ENCODE peak calls at places on chromosomes 6 and 20, in ten cellular contexts. One of them, this sample, is unnamed.
A peak's percentile ranks its signal among the peaks of the same experiment; 100 is the strongest.

GRCh38 chr20:4160761-4161305 is 145.5 kb upstream of the RNF24 start:
- DNase-seq in CD8-positive, alpha-beta T cell: no peak
- DNase-seq in GM23338: peak; percentile 39
- DNase-seq in body of pancreas: no peak
- DNase-seq in spleen: peak; percentile 82
- DNase-seq in Peyer's patch: peak; percentile 19
- DNase-seq in transverse colon: peak; percentile 32
- DNase-seq in OCI-LY7: peak; percentile 50
- DNase-seq in ovary: peak; percentile 53
- DNase-seq in K562: no peak
- DNase-seq in this sample: no peak

GRCh38 chr6:11083491-11083890 is 10.1 kb upstream of the SMIM13 start:
- DNase-seq in Peyer's patch: no peak
- DNase-seq in body of pancreas: no peak
- DNase-seq in GM23338: no peak
- DNase-seq in ovary: no peak
- DNase-seq in OCI-LY7: no peak
- DNase-seq in spleen: no peak
- DNase-seq in transverse colon: no peak
- DNase-seq in K562: no peak
- DNase-seq in CD8-positive, alpha-beta T cell: no peak
- DNase-seq in this sample: no peak

GRCh38 chr6:56540950-56541600 is 101.6 kb downstream of the DST start:
- DNase-seq in spleen: no peak
- DNase-seq in CD8-positive, alpha-beta T cell: no peak
- DNase-seq in transverse colon: no peak
- DNase-seq in Peyer's patch: no peak
- DNase-seq in K562: no peak
- DNase-seq in GM23338: no peak
- DNase-seq in OCI-LY7: no peak
- DNase-seq in ovary: no peak
- DNase-seq in body of pancreas: no peak
- DNase-seq in this sample: no peak

GRCh38 chr6:38423746-38424145 is 216.0 kb downstream of the BTBD9 start:
- DNase-seq in transverse colon: no peak
- DNase-seq in body of pancreas: no peak
- DNase-seq in K562: no peak
- DNase-seq in spleen: no peak
- DNase-seq in ovary: no peak
- DNase-seq in OCI-LY7: no peak
- DNase-seq in GM23338: no peak
- DNase-seq in CD8-positive, alpha-beta T cell: no peak
- DNase-seq in Peyer's patch: no peak
- DNase-seq in this sample: no peak

GRCh38 chr6:138000955-138001354 is 106.3 kb downstream of the PERP start:
- DNase-seq in spleen: no peak
- DNase-seq in transverse colon: no peak
- DNase-seq in OCI-LY7: no peak
- DNase-seq in ovary: no peak
- DNase-seq in K562: no peak
- DNase-seq in CD8-positive, alpha-beta T cell: no peak
- DNase-seq in body of pancreas: no peak
- DNase-seq in GM23338: no peak
- DNase-seq in Peyer's patch: no peak
- DNase-seq in this sample: no peak

GRCh38 chr6:130982941-130983456 is 80.0 kb downstream of the EPB41L2 start:
- DNase-seq in body of pancreas: no peak
- DNase-seq in spleen: no peak
- DNase-seq in ovary: no peak
- DNase-seq in Peyer's patch: no peak
- DNase-seq in OCI-LY7: no peak
- DNase-seq in transverse colon: no peak
- DNase-seq in GM23338: no peak
- DNase-seq in K562: no peak
- DNase-seq in CD8-positive, alpha-beta T cell: no peak
- DNase-seq in this sample: no peak

GRCh38 chr6:140968062-140968461 is 1164.7 kb upstream of the GJE1 start:
- DNase-seq in OCI-LY7: no peak
- DNase-seq in CD8-positive, alpha-beta T cell: no peak
- DNase-seq in Peyer's patch: no peak
- DNase-seq in transverse colon: no peak
- DNase-seq in GM23338: no peak
- DNase-seq in body of pancreas: no peak
- DNase-seq in K562: no peak
- DNase-seq in ovary: no peak
- DNase-seq in spleen: no peak
- DNase-seq in this sample: no peak

GRCh38 chr6:169852504-169853195 is 101.2 kb downstream of the ERMARD start:
- DNase-seq in CD8-positive, alpha-beta T cell: no peak
- DNase-seq in Peyer's patch: no peak
- DNase-seq in ovary: no peak
- DNase-seq in GM23338: no peak
- DNase-seq in spleen: peak; percentile 54
- DNase-seq in K562: no peak
- DNase-seq in body of pancreas: no peak
- DNase-seq in OCI-LY7: no peak
- DNase-seq in transverse colon: no peak
- DNase-seq in this sample: peak; percentile 6

DNA sequence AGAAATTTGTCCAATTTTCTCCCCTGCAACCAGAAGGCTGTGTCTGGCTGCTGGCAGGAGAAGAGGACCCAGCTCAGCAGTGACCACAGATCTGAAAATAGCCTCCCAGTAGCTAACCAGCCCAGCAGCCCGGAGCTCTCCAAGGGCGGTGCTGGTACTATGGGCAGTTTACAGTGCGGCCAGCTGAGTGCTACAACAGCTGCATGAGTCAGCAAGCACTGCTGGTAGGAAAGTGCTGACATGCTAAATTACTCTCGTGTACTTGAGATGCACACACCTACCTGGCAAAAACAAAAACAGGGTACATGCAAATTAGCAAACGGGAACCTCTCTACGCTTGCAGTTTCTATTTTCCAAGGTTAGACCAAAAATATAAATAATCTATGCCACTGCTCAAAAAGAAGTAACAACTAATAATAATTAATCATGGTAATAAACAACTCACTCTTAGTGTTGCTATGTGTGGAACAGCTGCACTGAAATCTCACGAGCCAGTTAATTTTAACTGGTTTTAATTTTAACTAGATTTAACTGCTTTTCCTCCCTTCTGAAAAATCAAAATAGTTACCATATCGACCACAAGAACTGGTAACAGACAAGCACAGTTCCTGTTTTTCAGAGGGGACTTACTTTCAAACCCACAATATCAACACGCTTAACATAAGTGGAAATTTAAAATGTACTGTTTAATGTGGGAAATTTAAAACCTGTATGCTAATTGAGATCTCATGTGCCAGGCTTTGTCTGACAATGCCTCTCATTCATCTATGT is 10.8 kb downstream of the BACH2 start:
- DNase-seq in OCI-LY7: peak; percentile 73
- DNase-seq in spleen: peak; percentile 91
- DNase-seq in Peyer's patch: peak; percentile 82
- DNase-seq in body of pancreas: peak; percentile 74
- DNase-seq in GM23338: peak; percentile 78
- DNase-seq in CD8-positive, alpha-beta T cell: no peak
- DNase-seq in transverse colon: peak; percentile 77
- DNase-seq in ovary: peak; percentile 72
- DNase-seq in K562: peak; percentile 45
- DNase-seq in this sample: peak; percentile 70
- H3K4me1 ChIP-seq in OCI-LY7: peaks cover 93% of the 10 kb centered on the region
- H3K4me1 ChIP-seq in spleen: peaks cover 47% of the 10 kb centered on the region
- H3K4me1 ChIP-seq in Peyer's patch: peaks cover 5% of the 10 kb centered on the region
- H3K4me1 ChIP-seq in body of pancreas: peaks cover 19% of the 10 kb centered on the region
- H3K4me1 ChIP-seq in GM23338: peaks cover 40% of the 10 kb centered on the region
- H3K4me1 ChIP-seq in CD8-positive, alpha-beta T cell: peaks cover 93% of the 10 kb centered on the region
- H3K4me1 ChIP-seq in transverse colon: peaks cover 23% of the 10 kb centered on the region
- H3K4me1 ChIP-seq in ovary: peaks cover 7% of the 10 kb centered on the region
- H3K4me1 ChIP-seq in K562: peaks cover 3% of the 10 kb centered on the region
- H3K4me1 ChIP-seq in this sample: peaks cover 4% of the 10 kb centered on the region

GRCh38 chr20:19915111-19915798 is 101.9 kb upstream of the NAA20 start:
- DNase-seq in Peyer's patch: no peak
- DNase-seq in CD8-positive, alpha-beta T cell: no peak
- DNase-seq in spleen: no peak
- DNase-seq in transverse colon: no peak
- DNase-seq in K562: no peak
- DNase-seq in body of pancreas: no peak
- DNase-seq in ovary: no peak
- DNase-seq in OCI-LY7: no peak
- DNase-seq in GM23338: no peak
- DNase-seq in this sample: no peak

GRCh38 chr20:19913927-19914614 is 103.1 kb upstream of the NAA20 start:
- DNase-seq in spleen: no peak
- DNase-seq in CD8-positive, alpha-beta T cell: no peak
- DNase-seq in ovary: no peak
- DNase-seq in body of pancreas: no peak
- DNase-seq in transverse colon: no peak
- DNase-seq in K562: no peak
- DNase-seq in OCI-LY7: no peak
- DNase-seq in GM23338: no peak
- DNase-seq in Peyer's patch: no peak
- DNase-seq in this sample: no peak

GRCh38 chr20:19909696-19910095 is 107.5 kb upstream of the NAA20 start:
- DNase-seq in transverse colon: peak; percentile 46
- DNase-seq in K562: no peak
- DNase-seq in body of pancreas: no peak
- DNase-seq in Peyer's patch: no peak
- DNase-seq in ovary: no peak
- DNase-seq in OCI-LY7: no peak
- DNase-seq in GM23338: no peak
- DNase-seq in CD8-positive, alpha-beta T cell: no peak
- DNase-seq in spleen: peak; percentile 82
- DNase-seq in this sample: peak; percentile 52

GRCh38 chr20:19908586-19908985 is 108.6 kb upstream of the NAA20 start:
- DNase-seq in Peyer's patch: no peak
- DNase-seq in transverse colon: no peak
- DNase-seq in K562: no peak
- DNase-seq in spleen: no peak
- DNase-seq in ovary: no peak
- DNase-seq in GM23338: no peak
- DNase-seq in body of pancreas: no peak
- DNase-seq in CD8-positive, alpha-beta T cell: no peak
- DNase-seq in OCI-LY7: no peak
- DNase-seq in this sample: no peak

DNA sequence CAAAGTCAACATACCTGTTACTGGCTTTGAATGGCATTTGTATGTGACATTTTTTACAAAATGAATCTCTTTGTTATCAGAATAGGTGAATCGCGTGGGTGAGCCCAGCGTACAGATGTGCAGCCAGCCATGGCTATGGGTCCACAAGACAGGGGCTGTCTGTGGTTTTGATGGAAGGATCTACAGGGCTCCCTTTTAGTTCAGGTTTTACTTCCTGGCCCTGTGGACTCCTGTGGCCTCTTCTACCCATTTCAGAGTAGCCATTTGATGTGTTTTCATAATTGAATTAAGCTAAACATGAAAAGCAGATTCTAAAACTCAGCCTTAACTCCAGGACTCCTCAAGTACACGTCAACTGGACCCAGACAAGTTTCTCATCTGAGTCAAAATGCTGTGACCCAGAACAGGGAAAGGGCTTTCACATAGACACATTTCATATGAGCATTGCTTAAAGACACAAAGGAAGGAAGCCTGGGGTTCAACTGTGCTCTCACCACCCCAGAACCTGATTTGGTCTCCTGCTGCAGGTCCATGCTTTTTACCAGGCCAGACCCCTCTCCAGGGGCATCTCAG is 105.3 kb upstream of the NAA20 start:
- DNase-seq in transverse colon: no peak
- DNase-seq in Peyer's patch: no peak
- DNase-seq in K562: no peak
- DNase-seq in body of pancreas: no peak
- DNase-seq in GM23338: no peak
- DNase-seq in CD8-positive, alpha-beta T cell: no peak
- DNase-seq in spleen: no peak
- DNase-seq in ovary: no peak
- DNase-seq in OCI-LY7: no peak
- DNase-seq in this sample: no peak
- H3K27ac ChIP-seq in transverse colon: no peak overlapping the region
- H3K27ac ChIP-seq in Peyer's patch: no peak overlapping the region
- H3K27ac ChIP-seq in K562: no peak overlapping the region
- H3K27ac ChIP-seq in body of pancreas: no peak overlapping the region
- H3K27ac ChIP-seq in GM23338: no peak overlapping the region
- H3K27ac ChIP-seq in CD8-positive, alpha-beta T cell: no peak overlapping the region
- H3K27ac ChIP-seq in spleen: no peak overlapping the region
- H3K27ac ChIP-seq in ovary: no peak overlapping the region
- H3K27ac ChIP-seq in OCI-LY7: no peak overlapping the region
- H3K27ac ChIP-seq in this sample: no peak overlapping the region

DNA sequence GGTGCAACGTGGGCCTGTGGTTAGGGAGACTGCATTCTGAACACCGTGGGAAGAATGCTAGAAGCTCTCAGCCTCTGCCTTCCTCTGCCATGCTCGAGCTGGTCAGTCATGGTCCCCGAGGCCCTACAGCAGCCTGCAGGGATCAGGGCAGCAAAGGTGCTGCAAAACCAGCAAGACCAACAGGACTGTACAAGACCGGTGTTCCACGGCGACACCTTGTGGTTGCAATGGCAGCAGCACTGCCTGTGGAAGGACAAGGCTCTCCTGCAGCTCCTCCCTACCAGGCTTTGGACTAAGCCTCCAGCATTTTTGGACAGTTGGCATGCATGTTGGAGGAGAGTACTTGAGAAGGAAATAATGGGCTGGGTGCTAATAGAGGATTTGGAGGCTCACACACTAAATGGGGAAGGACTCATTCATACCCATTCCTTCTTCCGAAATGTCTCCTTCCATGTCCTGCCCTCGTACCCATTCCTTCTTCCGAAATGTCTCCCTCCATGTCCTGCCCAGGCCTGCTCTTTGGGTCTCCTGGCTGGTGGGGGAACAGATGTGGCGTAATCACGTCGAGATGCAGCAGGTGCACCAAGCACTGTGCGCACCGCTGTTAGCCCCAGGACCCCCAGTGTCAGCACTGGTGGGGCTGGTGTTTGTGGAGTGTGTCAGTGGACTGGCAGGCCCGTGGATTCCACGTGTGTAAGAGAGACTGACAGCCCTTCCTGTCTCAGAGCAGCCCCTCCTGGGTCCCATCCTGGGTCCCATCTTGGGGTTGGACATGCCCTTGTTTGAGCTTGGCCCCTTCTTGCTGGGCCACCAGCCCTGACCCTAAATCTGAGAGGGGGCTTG is 18.6 kb upstream of the MYT1 start:
- DNase-seq in CD8-positive, alpha-beta T cell: no peak
- DNase-seq in ovary: no peak
- DNase-seq in Peyer's patch: no peak
- DNase-seq in body of pancreas: no peak
- DNase-seq in K562: peak; percentile 49
- DNase-seq in GM23338: peak; percentile 24
- DNase-seq in OCI-LY7: no peak
- DNase-seq in spleen: peak; percentile 55
- DNase-seq in transverse colon: no peak
- DNase-seq in this sample: no peak
- TF ChIP-seq CTCF in CD8-positive, alpha-beta T cell: no peak
- TF ChIP-seq CTCF in ovary: no peak
- TF ChIP-seq CTCF in Peyer's patch: no peak
- TF ChIP-seq CTCF in body of pancreas: no peak
- TF ChIP-seq CTCF in K562: peak; percentile 43
- TF ChIP-seq CTCF in GM23338: peak; percentile 54
- TF ChIP-seq CTCF in OCI-LY7: peak; percentile 61
- TF ChIP-seq CTCF in spleen: no peak
- TF ChIP-seq CTCF in transverse colon: no peak
- TF ChIP-seq CTCF in this sample: no peak

GRCh38 chr20:63490416-63490815 is 8.5 kb downstream of the EEF1A2 start:
- DNase-seq in GM23338: no peak
- DNase-seq in spleen: no peak
- DNase-seq in Peyer's patch: no peak
- DNase-seq in transverse colon: no peak
- DNase-seq in body of pancreas: no peak
- DNase-seq in K562: no peak
- DNase-seq in ovary: no peak
- DNase-seq in OCI-LY7: no peak
- DNase-seq in CD8-positive, alpha-beta T cell: no peak
- DNase-seq in this sample: no peak

GRCh38 chr20:63487116-63487764 is 11.6 kb downstream of the EEF1A2 start:
- DNase-seq in spleen: no peak
- DNase-seq in Peyer's patch: no peak
- DNase-seq in GM23338: no peak
- DNase-seq in transverse colon: no peak
- DNase-seq in K562: no peak
- DNase-seq in ovary: no peak
- DNase-seq in OCI-LY7: no peak
- DNase-seq in CD8-positive, alpha-beta T cell: no peak
- DNase-seq in body of pancreas: no peak
- DNase-seq in this sample: no peak

GRCh38 chr20:63486300-63486855 is 12.5 kb downstream of the EEF1A2 start:
- DNase-seq in Peyer's patch: no peak
- DNase-seq in spleen: no peak
- DNase-seq in K562: no peak
- DNase-seq in body of pancreas: no peak
- DNase-seq in OCI-LY7: no peak
- DNase-seq in ovary: no peak
- DNase-seq in CD8-positive, alpha-beta T cell: no peak
- DNase-seq in transverse colon: no peak
- DNase-seq in GM23338: no peak
- DNase-seq in this sample: no peak

GRCh38 chr20:63488331-63489251 is 10.3 kb downstream of the EEF1A2 start:
- DNase-seq in OCI-LY7: no peak
- DNase-seq in transverse colon: no peak
- DNase-seq in ovary: no peak
- DNase-seq in K562: no peak
- DNase-seq in body of pancreas: no peak
- DNase-seq in Peyer's patch: no peak
- DNase-seq in spleen: no peak
- DNase-seq in CD8-positive, alpha-beta T cell: no peak
- DNase-seq in GM23338: peak; percentile 66
- DNase-seq in this sample: no peak

GRCh38 chr20:63487781-63488241 is 11.1 kb downstream of the EEF1A2 start:
- DNase-seq in spleen: no peak
- DNase-seq in K562: no peak
- DNase-seq in OCI-LY7: no peak
- DNase-seq in GM23338: no peak
- DNase-seq in CD8-positive, alpha-beta T cell: no peak
- DNase-seq in body of pancreas: no peak
- DNase-seq in ovary: no peak
- DNase-seq in Peyer's patch: no peak
- DNase-seq in transverse colon: no peak
- DNase-seq in this sample: no peak
- H3K4me1 ChIP-seq in spleen: no peaks in the 10 kb centered on the region
- H3K4me1 ChIP-seq in K562: peaks cover 24% of the 10 kb centered on the region
- H3K4me1 ChIP-seq in OCI-LY7: no peaks in the 10 kb centered on the region
- H3K4me1 ChIP-seq in GM23338: no peaks in the 10 kb centered on the region
- H3K4me1 ChIP-seq in CD8-positive, alpha-beta T cell: no peaks in the 10 kb centered on the region
- H3K4me1 ChIP-seq in body of pancreas: peaks cover 7% of the 10 kb centered on the region
- H3K4me1 ChIP-seq in ovary: no peaks in the 10 kb centered on the region
- H3K4me1 ChIP-seq in Peyer's patch: no peaks in the 10 kb centered on the region
- H3K4me1 ChIP-seq in transverse colon: no peaks in the 10 kb centered on the region
- H3K4me1 ChIP-seq in this sample: no peaks in the 10 kb centered on the region